ENCODE peak calls at places on chromosomes 16 and 17, in four cellular contexts. C is SK-N-SH, Z is heart right ventricle, Y is cardiac muscle cell. M is an unnamed sample.
A peak's percentile ranks its signal among the peaks of the same experiment; 100 is the strongest.

GRCh38 chr17:59361916-59362810 is 30.7 kb downstream of the YPEL2 start:
- DNase-seq in Y (no peak), C (no peak), Z (no peak), M (peak; percentile 56)

GRCh38 chr17:40949406-40949805 is 12.0 kb upstream of the KRT23 start:
- DNase-seq in Y (peak; percentile 26), Z (no peak), C (no peak), M (no peak)

GRCh38 chr16:56372938-56373337 is 52.4 kb downstream of the AMFR start:
- DNase-seq in C (no peak), Z (no peak), Y (no peak), M (no peak)

GRCh38 chr17:75822119-75822799 is 21.9 kb downstream of the UNC13D start:
- DNase-seq in C (peak; percentile 71), Y (no peak), Z (no peak), M (no peak)

GRCh38 chr16:84459941-84460405 is 44.5 kb downstream of the MEAK7 start:
- DNase-seq in Z (no peak), Y (no peak), C (no peak), M (no peak)

GRCh38 chr16:10885246-10885645 is 8.2 kb downstream of the CIITA start:
- DNase-seq in Z (no peak), C (no peak), Y (no peak), M (peak; percentile 48)

GRCh38 chr16:83914091-83914710 is 15.3 kb downstream of the MLYCD start:
- DNase-seq in C (no peak), Z (no peak), Y (no peak), M (no peak)

GRCh38 chr17:45361976-45362375 is 45.2 kb upstream of the MAP3K14 start:
- DNase-seq in Z (no peak), Y (no peak), C (peak; percentile 6), M (no peak)

GRCh38 chr17:66812571-66812970 is 22.3 kb upstream of the CACNG5 start:
- DNase-seq in C (no peak), Z (no peak), Y (no peak), M (no peak)

GRCh38 chr16:27350006-27350405 is 36.2 kb downstream of the IL4R start:
- DNase-seq in Y (no peak), Z (no peak), C (no peak), M (no peak)

GRCh38 chr17:27513849-27514248 is 57.6 kb downstream of the KSR1 start:
- DNase-seq in Z (no peak), Y (no peak), C (no peak), M (no peak)
- H3K27ac ChIP-seq in Z (no peak overlapping the region), Y (no peak overlapping the region), C (no peak overlapping the region), M (no peak overlapping the region)

GRCh38 chr17:79524201-79524882 is 86.5 kb downstream of the RBFOX3 start:
- DNase-seq in Y (no peak), C (no peak), Z (no peak), M (no peak)
- H3K4me1 ChIP-seq in Y (no peaks in the 10 kb centered on the region), C (peaks cover 15% of the 10 kb centered on the region), Z (no peaks in the 10 kb centered on the region), M (no peaks in the 10 kb centered on the region)

GRCh38 chr17:7219812-7220592 is at the start of the genes ACADVL and DLG4:
- DNase-seq in C (peak; percentile 90), Z (peak; percentile 91), Y (peak; percentile 90), M (no peak)
- TF ChIP-seq CTCF in C (no peak), Z (no peak), Y (no peak), M (no peak)

DNA sequence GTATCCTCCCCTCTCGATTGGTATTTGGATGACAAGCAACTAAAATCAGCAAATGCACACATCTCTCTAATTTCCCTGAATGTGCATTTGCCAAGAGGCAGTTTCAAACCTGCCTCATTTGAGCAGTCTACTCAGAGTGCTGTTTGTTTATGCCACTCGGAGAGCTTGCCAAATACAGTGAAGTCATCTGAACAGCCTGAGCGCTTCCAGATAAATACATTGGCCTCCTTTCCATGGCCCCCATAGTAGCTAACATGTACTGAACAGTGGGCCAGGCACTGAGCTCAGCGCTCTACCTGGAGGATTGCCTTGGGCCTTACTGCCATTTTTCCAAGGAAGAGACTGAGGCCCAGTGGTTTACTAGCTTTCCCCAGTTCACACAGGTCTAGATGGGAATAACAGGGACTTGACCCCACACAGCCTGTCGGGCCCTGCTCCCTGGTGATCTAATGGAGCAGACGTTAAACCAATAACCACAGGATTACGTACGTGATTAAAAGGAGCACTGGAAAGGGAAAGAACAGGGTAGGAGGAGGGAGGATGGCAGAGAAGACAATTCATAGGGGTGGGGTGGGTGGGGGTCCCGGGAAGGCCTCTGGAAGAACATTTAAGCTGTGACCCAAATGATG is 18.7 kb upstream of the ANKRD40CL start:
- DNase-seq in C (no peak), Z (no peak), Y (no peak), M (peak; percentile 67)
- H3K27ac ChIP-seq in C (no peak overlapping the region), Z (no peak overlapping the region), Y (no peak overlapping the region), M (peak overlapping the region; percentile 50)

DNA sequence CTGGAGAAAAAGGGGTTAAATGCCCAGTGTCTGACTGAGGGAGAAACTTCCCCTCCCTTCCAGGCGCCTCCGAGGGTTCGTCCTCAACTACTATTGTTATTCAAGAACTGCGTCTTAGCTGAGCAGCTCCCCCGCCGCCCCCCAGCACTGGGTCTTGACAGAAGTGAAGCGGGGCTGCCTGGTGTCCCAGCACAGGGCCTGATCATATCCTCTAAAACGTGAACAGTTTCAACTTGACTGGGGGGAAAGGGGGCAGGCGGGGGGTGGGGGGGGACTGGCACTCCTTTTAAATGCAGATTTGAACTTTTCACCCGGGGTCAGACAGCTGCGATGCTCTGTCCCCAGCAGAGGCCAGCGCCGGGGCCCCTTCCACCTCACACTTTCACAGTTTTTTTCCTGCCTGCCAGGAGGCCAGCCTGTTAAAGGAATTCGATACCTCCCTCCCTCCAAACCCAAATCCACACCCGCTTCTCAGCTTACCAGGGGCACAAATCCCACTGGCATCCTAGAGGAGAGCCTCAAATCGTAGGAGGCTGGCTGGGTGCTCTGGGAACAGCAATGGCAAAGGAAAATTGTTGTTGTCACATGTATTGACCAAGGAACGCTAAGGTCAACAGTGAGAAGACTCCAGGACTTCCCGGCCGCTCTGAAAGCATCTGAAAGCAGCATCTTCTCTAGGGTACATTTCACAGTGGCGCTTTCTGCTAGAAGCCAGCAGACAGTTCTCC is 14.5 kb downstream of the ZFHX3 start:
- DNase-seq in Z (no peak), Y (peak; percentile 71), C (no peak), M (no peak)
- H3K4me1 ChIP-seq in Z (peaks cover 19% of the 10 kb centered on the region), Y (peaks cover 90% of the 10 kb centered on the region), C (peaks cover 49% of the 10 kb centered on the region), M (peaks cover 20% of the 10 kb centered on the region)